ENCODE peak calls at places on chromosomes 3 and 15, in seven cellular contexts. One of them, this sample, is unnamed. For H3K4me1 and H3K36me3, the result is how much of the 10 kb centered on the place peaks cover.

GRCh38 chr3:127495821-127496220 is 94.7 kb downstream of the TPRA1 start:
- DNase-seq in pancreas: no peak
- DNase-seq in thyroid gland: no peak
- DNase-seq in left lung: no peak
- DNase-seq in cardiac muscle cell: no peak
- DNase-seq in CD8-positive, alpha-beta memory T cell: no peak
- DNase-seq in fibroblast of lung: no peak
- DNase-seq in this sample: no peak

GRCh38 chr3:97841956-97842355 is 20.1 kb downstream of the CRYBG3 start:
- DNase-seq in pancreas: no peak
- DNase-seq in thyroid gland: no peak
- DNase-seq in left lung: no peak
- DNase-seq in cardiac muscle cell: no peak
- DNase-seq in CD8-positive, alpha-beta memory T cell: no peak
- DNase-seq in fibroblast of lung: no peak
- DNase-seq in this sample: no peak

GRCh38 chr15:99536422-99537033 is 29.3 kb upstream of the MEF2A start:
- DNase-seq in pancreas: no peak
- DNase-seq in thyroid gland: peak
- DNase-seq in left lung: no peak
- DNase-seq in cardiac muscle cell: peak
- DNase-seq in CD8-positive, alpha-beta memory T cell: no peak
- DNase-seq in fibroblast of lung: peak
- DNase-seq in this sample: no peak

GRCh38 chr3:32835943-32836342 is 18.1 kb downstream of the TRIM71 start:
- DNase-seq in pancreas: no peak
- DNase-seq in thyroid gland: no peak
- DNase-seq in left lung: no peak
- DNase-seq in cardiac muscle cell: no peak
- DNase-seq in CD8-positive, alpha-beta memory T cell: no peak
- DNase-seq in fibroblast of lung: no peak
- DNase-seq in this sample: no peak

GRCh38 chr3:196740476-196741400 is 1.1 kb downstream of the PAK2 start:
- DNase-seq in pancreas: no peak
- DNase-seq in thyroid gland: peak
- DNase-seq in left lung: no peak
- DNase-seq in cardiac muscle cell: peak
- DNase-seq in CD8-positive, alpha-beta memory T cell: no peak
- DNase-seq in fibroblast of lung: peak
- DNase-seq in this sample: peak

GRCh38 chr3:60890226-60890625 is 361.0 kb downstream of the FHIT start:
- DNase-seq in pancreas: peak
- DNase-seq in thyroid gland: peak
- DNase-seq in left lung: no peak
- DNase-seq in cardiac muscle cell: no peak
- DNase-seq in CD8-positive, alpha-beta memory T cell: no peak
- DNase-seq in fibroblast of lung: no peak
- DNase-seq in this sample: no peak

GRCh38 chr3:46184469-46184868 is 23.6 kb downstream of the CCR1 start:
- DNase-seq in pancreas: no peak
- DNase-seq in thyroid gland: no peak
- DNase-seq in left lung: no peak
- DNase-seq in cardiac muscle cell: peak
- DNase-seq in CD8-positive, alpha-beta memory T cell: no peak
- DNase-seq in fibroblast of lung: peak
- DNase-seq in this sample: no peak

GRCh38 chr15:45376300-45376928 is 1.9 kb downstream of the GATM start:
- DNase-seq in pancreas: no peak
- DNase-seq in thyroid gland: no peak
- DNase-seq in left lung: no peak
- DNase-seq in cardiac muscle cell: no peak
- DNase-seq in CD8-positive, alpha-beta memory T cell: no peak
- DNase-seq in fibroblast of lung: no peak
- DNase-seq in this sample: no peak

GRCh38 chr15:75672111-75672602 is 24.4 kb downstream of the SNX33 start:
- DNase-seq in pancreas: no peak
- DNase-seq in thyroid gland: no peak
- DNase-seq in left lung: no peak
- DNase-seq in cardiac muscle cell: peak
- DNase-seq in CD8-positive, alpha-beta memory T cell: no peak
- DNase-seq in fibroblast of lung: peak
- DNase-seq in this sample: no peak

GRCh38 chr15:50655555-50655954 is 31.0 kb downstream of the TRPM7 start:
- DNase-seq in pancreas: no peak
- DNase-seq in thyroid gland: no peak
- DNase-seq in left lung: no peak
- DNase-seq in cardiac muscle cell: no peak
- DNase-seq in CD8-positive, alpha-beta memory T cell: no peak
- DNase-seq in fibroblast of lung: no peak
- DNase-seq in this sample: no peak

GRCh38 chr15:46732060-46732459 is 985.2 kb upstream of the SEMA6D start:
- DNase-seq in pancreas: no peak
- DNase-seq in thyroid gland: no peak
- DNase-seq in left lung: no peak
- DNase-seq in cardiac muscle cell: no peak
- DNase-seq in CD8-positive, alpha-beta memory T cell: no peak
- DNase-seq in fibroblast of lung: no peak
- DNase-seq in this sample: no peak

GRCh38 chr3:116000315-116000714 is 377.0 kb downstream of the GAP43 start:
- DNase-seq in pancreas: no peak
- DNase-seq in thyroid gland: no peak
- DNase-seq in left lung: no peak
- DNase-seq in cardiac muscle cell: peak
- DNase-seq in CD8-positive, alpha-beta memory T cell: no peak
- DNase-seq in fibroblast of lung: peak
- DNase-seq in this sample: no peak

GRCh38 chr3:157871838-157872497 is 234.3 kb downstream of the SHOX2 start:
- DNase-seq in pancreas: no peak
- DNase-seq in thyroid gland: no peak
- DNase-seq in left lung: no peak
- DNase-seq in cardiac muscle cell: no peak
- DNase-seq in CD8-positive, alpha-beta memory T cell: no peak
- DNase-seq in fibroblast of lung: no peak
- DNase-seq in this sample: no peak

GRCh38 chr3:89690649-89691048 is 583.2 kb downstream of the EPHA3 start:
- DNase-seq in pancreas: no peak
- DNase-seq in thyroid gland: no peak
- DNase-seq in left lung: no peak
- DNase-seq in cardiac muscle cell: peak
- DNase-seq in CD8-positive, alpha-beta memory T cell: no peak
- DNase-seq in fibroblast of lung: peak
- DNase-seq in this sample: no peak

GRCh38 chr3:16124636-16125035 is 49.8 kb upstream of the GALNT15 start:
- DNase-seq in pancreas: no peak
- DNase-seq in thyroid gland: no peak
- DNase-seq in left lung: no peak
- DNase-seq in cardiac muscle cell: peak
- DNase-seq in CD8-positive, alpha-beta memory T cell: no peak
- DNase-seq in fibroblast of lung: peak
- DNase-seq in this sample: no peak

GRCh38 chr15:73029003-73029527 is 23.2 kb upstream of the NEO1 start:
- DNase-seq in pancreas: no peak
- DNase-seq in thyroid gland: no peak
- DNase-seq in left lung: no peak
- DNase-seq in cardiac muscle cell: peak
- DNase-seq in CD8-positive, alpha-beta memory T cell: no peak
- DNase-seq in fibroblast of lung: peak
- DNase-seq in this sample: no peak

GRCh38 chr3:105553851-105554250 is 187.1 kb downstream of the ALCAM start:
- DNase-seq in pancreas: no peak
- DNase-seq in thyroid gland: no peak
- DNase-seq in left lung: no peak
- DNase-seq in cardiac muscle cell: no peak
- DNase-seq in CD8-positive, alpha-beta memory T cell: no peak
- DNase-seq in fibroblast of lung: peak
- DNase-seq in this sample: no peak

GRCh38 chr3:23073721-23074300 is 129.3 kb upstream of the UBE2E2 start:
- DNase-seq in pancreas: no peak
- DNase-seq in thyroid gland: no peak
- DNase-seq in left lung: no peak
- DNase-seq in cardiac muscle cell: no peak
- DNase-seq in CD8-positive, alpha-beta memory T cell: no peak
- DNase-seq in fibroblast of lung: no peak
- DNase-seq in this sample: no peak

GRCh38 chr3:182631183-182632076 is 161.9 kb upstream of the ATP11B start:
- DNase-seq in pancreas: no peak
- DNase-seq in thyroid gland: no peak
- DNase-seq in left lung: no peak
- DNase-seq in cardiac muscle cell: no peak
- DNase-seq in CD8-positive, alpha-beta memory T cell: no peak
- DNase-seq in fibroblast of lung: no peak
- DNase-seq in this sample: no peak

GRCh38 chr3:133927543-133928066 is 31.9 kb upstream of the RAB6B start:
- DNase-seq in pancreas: peak
- DNase-seq in thyroid gland: peak
- DNase-seq in left lung: no peak
- DNase-seq in cardiac muscle cell: peak
- DNase-seq in CD8-positive, alpha-beta memory T cell: peak
- DNase-seq in fibroblast of lung: peak
- DNase-seq in this sample: peak

DNA sequence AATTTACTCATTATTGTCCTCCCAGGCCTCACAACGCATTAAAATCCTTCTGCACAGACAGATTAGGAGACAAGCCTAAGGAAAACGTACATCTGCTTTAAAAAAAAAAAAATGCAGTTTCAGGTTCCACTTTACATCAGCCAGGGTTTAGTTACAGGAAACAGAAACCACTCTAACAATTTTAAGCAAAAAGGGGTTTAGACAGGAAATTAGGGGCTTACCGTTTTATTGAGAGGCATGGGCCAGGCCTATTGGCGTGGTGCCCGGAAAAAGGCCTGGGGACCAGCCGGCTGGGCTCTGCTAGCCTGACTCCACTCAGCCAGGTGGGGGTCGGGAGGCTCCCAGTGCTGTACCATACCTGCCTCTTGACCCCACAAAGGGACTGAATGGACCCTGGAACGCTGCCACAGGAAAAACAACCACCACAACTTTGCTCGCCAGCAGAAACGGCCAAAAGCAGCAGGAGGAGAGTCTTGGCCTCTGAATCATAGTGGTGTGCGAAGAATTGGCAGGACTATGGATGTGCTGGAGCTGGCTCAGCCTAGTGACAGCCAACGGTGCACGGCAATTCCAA is 124.3 kb downstream of the CHSY1 start:
- DNase-seq in pancreas: peak
- DNase-seq in thyroid gland: peak
- DNase-seq in left lung: peak
- DNase-seq in cardiac muscle cell: peak
- DNase-seq in CD8-positive, alpha-beta memory T cell: peak
- DNase-seq in fibroblast of lung: peak
- DNase-seq in this sample: peak
- H3K4me3 ChIP-seq in pancreas: no peak
- H3K4me3 ChIP-seq in thyroid gland: no peak
- H3K4me3 ChIP-seq in left lung: no peak
- H3K4me3 ChIP-seq in cardiac muscle cell: no peak
- H3K4me3 ChIP-seq in CD8-positive, alpha-beta memory T cell: peak
- H3K4me3 ChIP-seq in fibroblast of lung: no peak
- H3K4me3 ChIP-seq in this sample: no peak

GRCh38 chr3:112500621-112501020 is 1.3 kb upstream of the BTLA start:
- DNase-seq in pancreas: no peak
- DNase-seq in thyroid gland: no peak
- DNase-seq in left lung: no peak
- DNase-seq in cardiac muscle cell: no peak
- DNase-seq in CD8-positive, alpha-beta memory T cell: no peak
- DNase-seq in fibroblast of lung: no peak
- DNase-seq in this sample: no peak

GRCh38 chr3:112499328-112499727 is at the start of gene BTLA:
- DNase-seq in pancreas: no peak
- DNase-seq in thyroid gland: no peak
- DNase-seq in left lung: no peak
- DNase-seq in cardiac muscle cell: no peak
- DNase-seq in CD8-positive, alpha-beta memory T cell: no peak
- DNase-seq in fibroblast of lung: no peak
- DNase-seq in this sample: no peak

GRCh38 chr3:112498916-112499315 is 356 bp downstream of the BTLA start:
- DNase-seq in pancreas: no peak
- DNase-seq in thyroid gland: no peak
- DNase-seq in left lung: no peak
- DNase-seq in cardiac muscle cell: no peak
- DNase-seq in CD8-positive, alpha-beta memory T cell: no peak
- DNase-seq in fibroblast of lung: no peak
- DNase-seq in this sample: no peak

GRCh38 chr3:112497897-112498548 is 1.2 kb downstream of the BTLA start:
- DNase-seq in pancreas: no peak
- DNase-seq in thyroid gland: no peak
- DNase-seq in left lung: no peak
- DNase-seq in cardiac muscle cell: no peak
- DNase-seq in CD8-positive, alpha-beta memory T cell: no peak
- DNase-seq in fibroblast of lung: no peak
- DNase-seq in this sample: no peak

GRCh38 chr3:112496368-112497067 is 2.8 kb downstream of the BTLA start:
- DNase-seq in pancreas: no peak
- DNase-seq in thyroid gland: no peak
- DNase-seq in left lung: no peak
- DNase-seq in cardiac muscle cell: no peak
- DNase-seq in CD8-positive, alpha-beta memory T cell: no peak
- DNase-seq in fibroblast of lung: no peak
- DNase-seq in this sample: no peak
- H3K4me1 ChIP-seq in pancreas: under half
- H3K4me1 ChIP-seq in thyroid gland: under half
- H3K4me1 ChIP-seq in left lung: under half
- H3K4me1 ChIP-seq in cardiac muscle cell: under half
- H3K4me1 ChIP-seq in CD8-positive, alpha-beta memory T cell: under half
- H3K4me1 ChIP-seq in fibroblast of lung: under half
- H3K4me1 ChIP-seq in this sample: under half

GRCh38 chr3:9469953-9470352 is 72.5 kb downstream of the SETD5 start:
- DNase-seq in pancreas: no peak
- DNase-seq in thyroid gland: no peak
- DNase-seq in left lung: no peak
- DNase-seq in cardiac muscle cell: no peak
- DNase-seq in CD8-positive, alpha-beta memory T cell: no peak
- DNase-seq in fibroblast of lung: no peak
- DNase-seq in this sample: no peak

GRCh38 chr3:9468460-9468859 is 71.0 kb downstream of the SETD5 start:
- DNase-seq in pancreas: no peak
- DNase-seq in thyroid gland: no peak
- DNase-seq in left lung: no peak
- DNase-seq in cardiac muscle cell: no peak
- DNase-seq in CD8-positive, alpha-beta memory T cell: no peak
- DNase-seq in fibroblast of lung: peak
- DNase-seq in this sample: no peak

DNA sequence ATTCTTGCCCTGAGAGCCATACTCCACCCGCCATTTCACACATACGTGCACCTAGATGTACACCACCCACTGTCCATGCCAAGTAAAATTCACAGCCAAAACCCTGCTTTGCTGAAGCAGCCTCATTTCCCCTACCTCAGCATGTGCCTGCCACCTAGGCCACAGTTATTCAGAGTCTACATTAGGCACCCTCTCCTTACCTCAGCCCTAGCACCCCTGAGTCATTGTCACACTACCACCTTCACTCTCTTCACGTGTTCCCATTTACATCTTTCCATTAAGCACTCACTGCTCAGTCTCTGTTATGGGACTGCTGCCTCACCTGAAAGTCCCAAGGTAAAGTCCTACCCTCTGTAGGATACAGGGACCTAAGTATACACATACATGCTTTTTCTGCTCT is 70.0 kb downstream of the SETD5 start:
- DNase-seq in pancreas: no peak
- DNase-seq in thyroid gland: no peak
- DNase-seq in left lung: no peak
- DNase-seq in cardiac muscle cell: no peak
- DNase-seq in CD8-positive, alpha-beta memory T cell: no peak
- DNase-seq in fibroblast of lung: no peak
- DNase-seq in this sample: no peak
- H3K36me3 ChIP-seq in pancreas: under half
- H3K36me3 ChIP-seq in thyroid gland: half or more
- H3K36me3 ChIP-seq in left lung: under half
- H3K36me3 ChIP-seq in cardiac muscle cell: half or more
- H3K36me3 ChIP-seq in CD8-positive, alpha-beta memory T cell: half or more
- H3K36me3 ChIP-seq in fibroblast of lung: under half
- H3K36me3 ChIP-seq in this sample: half or more

GRCh38 chr3:13416002-13416793 is 3.9 kb downstream of the NUP210 start:
- DNase-seq in pancreas: no peak
- DNase-seq in thyroid gland: no peak
- DNase-seq in left lung: no peak
- DNase-seq in cardiac muscle cell: no peak
- DNase-seq in CD8-positive, alpha-beta memory T cell: no peak
- DNase-seq in fibroblast of lung: no peak
- DNase-seq in this sample: no peak
- H3K4me3 ChIP-seq in pancreas: no peak
- H3K4me3 ChIP-seq in thyroid gland: no peak
- H3K4me3 ChIP-seq in left lung: no peak
- H3K4me3 ChIP-seq in cardiac muscle cell: no peak
- H3K4me3 ChIP-seq in CD8-positive, alpha-beta memory T cell: peak
- H3K4me3 ChIP-seq in fibroblast of lung: no peak
- H3K4me3 ChIP-seq in this sample: no peak

This sample was measured in left ventricle myocardium inferior.